ENCODE peak calls at places on chromosome 11, in nine cellular contexts. One of them, this sample, is unnamed.

GRCh38 chr11:19311306-19312030 is 70.7 kb upstream of the E2F8 start:
- DNase-seq in mammary epithelial cell: peak
- DNase-seq in left ventricle myocardium inferior: peak
- DNase-seq in endothelial cell of umbilical vein: peak
- DNase-seq in A549: peak
- DNase-seq in spleen: no peak
- DNase-seq in heart left ventricle: peak
- DNase-seq in BJ: no peak
- DNase-seq in GM23338: peak
- DNase-seq in this sample: peak

GRCh38 chr11:65853249-65853979 is 4.6 kb downstream of the CFL1 start:
- DNase-seq in heart left ventricle: no peak
- DNase-seq in A549: no peak
- DNase-seq in mammary epithelial cell: no peak
- DNase-seq in spleen: no peak
- DNase-seq in endothelial cell of umbilical vein: no peak
- DNase-seq in BJ: no peak
- DNase-seq in GM23338: peak
- DNase-seq in left ventricle myocardium inferior: no peak
- DNase-seq in this sample: no peak

GRCh38 chr11:10459029-10459970 is 4.2 kb downstream of the AMPD3 start:
- DNase-seq in spleen: no peak
- DNase-seq in left ventricle myocardium inferior: no peak
- DNase-seq in mammary epithelial cell: no peak
- DNase-seq in endothelial cell of umbilical vein: no peak
- DNase-seq in BJ: no peak
- DNase-seq in GM23338: no peak
- DNase-seq in A549: no peak
- DNase-seq in heart left ventricle: no peak
- DNase-seq in this sample: no peak

GRCh38 chr11:77617892-77618291 is 19.7 kb downstream of the CLNS1A start:
- DNase-seq in spleen: no peak
- DNase-seq in A549: no peak
- DNase-seq in heart left ventricle: no peak
- DNase-seq in BJ: no peak
- DNase-seq in GM23338: no peak
- DNase-seq in endothelial cell of umbilical vein: no peak
- DNase-seq in left ventricle myocardium inferior: no peak
- DNase-seq in mammary epithelial cell: no peak
- DNase-seq in this sample: no peak

GRCh38 chr11:13284776-13285588 is 7.4 kb downstream of the BMAL1 start:
- DNase-seq in mammary epithelial cell: no peak
- DNase-seq in spleen: no peak
- DNase-seq in heart left ventricle: no peak
- DNase-seq in A549: no peak
- DNase-seq in BJ: no peak
- DNase-seq in left ventricle myocardium inferior: no peak
- DNase-seq in GM23338: no peak
- DNase-seq in endothelial cell of umbilical vein: no peak
- DNase-seq in this sample: no peak

GRCh38 chr11:130778026-130778425 is 138.3 kb downstream of the SNX19 start:
- DNase-seq in A549: no peak
- DNase-seq in endothelial cell of umbilical vein: no peak
- DNase-seq in BJ: no peak
- DNase-seq in GM23338: no peak
- DNase-seq in mammary epithelial cell: no peak
- DNase-seq in left ventricle myocardium inferior: no peak
- DNase-seq in spleen: no peak
- DNase-seq in heart left ventricle: no peak
- DNase-seq in this sample: no peak

GRCh38 chr11:77590194-77590591 is 440 bp downstream of the AQP11 start:
- DNase-seq in GM23338: peak
- DNase-seq in mammary epithelial cell: no peak
- DNase-seq in endothelial cell of umbilical vein: no peak
- DNase-seq in spleen: no peak
- DNase-seq in A549: peak
- DNase-seq in BJ: no peak
- DNase-seq in left ventricle myocardium inferior: peak
- DNase-seq in heart left ventricle: peak
- DNase-seq in this sample: peak

GRCh38 chr11:114167355-114168085 is 108.0 kb downstream of the ZBTB16 start:
- DNase-seq in A549: no peak
- DNase-seq in left ventricle myocardium inferior: no peak
- DNase-seq in BJ: no peak
- DNase-seq in mammary epithelial cell: no peak
- DNase-seq in heart left ventricle: no peak
- DNase-seq in spleen: no peak
- DNase-seq in GM23338: no peak
- DNase-seq in endothelial cell of umbilical vein: no peak
- DNase-seq in this sample: no peak

GRCh38 chr11:129248618-129249017 is 56.5 kb upstream of the ARHGAP32 start:
- DNase-seq in left ventricle myocardium inferior: no peak
- DNase-seq in GM23338: no peak
- DNase-seq in heart left ventricle: no peak
- DNase-seq in endothelial cell of umbilical vein: peak
- DNase-seq in A549: peak
- DNase-seq in mammary epithelial cell: peak
- DNase-seq in BJ: peak
- DNase-seq in spleen: no peak
- DNase-seq in this sample: no peak

GRCh38 chr11:114273071-114273470 is 23.1 kb upstream of the NNMT start:
- DNase-seq in left ventricle myocardium inferior: no peak
- DNase-seq in mammary epithelial cell: no peak
- DNase-seq in endothelial cell of umbilical vein: no peak
- DNase-seq in BJ: no peak
- DNase-seq in A549: no peak
- DNase-seq in GM23338: no peak
- DNase-seq in heart left ventricle: no peak
- DNase-seq in spleen: no peak
- DNase-seq in this sample: no peak

GRCh38 chr11:2884424-2884815 is 1.2 kb downstream of the CDKN1C start:
- DNase-seq in endothelial cell of umbilical vein: peak
- DNase-seq in spleen: peak
- DNase-seq in GM23338: no peak
- DNase-seq in BJ: no peak
- DNase-seq in left ventricle myocardium inferior: peak
- DNase-seq in A549: no peak
- DNase-seq in heart left ventricle: peak
- DNase-seq in mammary epithelial cell: no peak
- DNase-seq in this sample: no peak

GRCh38 chr11:94938399-94939055 is 34.8 kb downstream of the CWC15 start:
- DNase-seq in left ventricle myocardium inferior: peak
- DNase-seq in mammary epithelial cell: no peak
- DNase-seq in heart left ventricle: peak
- DNase-seq in A549: no peak
- DNase-seq in endothelial cell of umbilical vein: peak
- DNase-seq in spleen: no peak
- DNase-seq in GM23338: no peak
- DNase-seq in BJ: peak
- DNase-seq in this sample: peak

GRCh38 chr11:110297726-110298297 is 1.4 kb upstream of the RDX start:
- DNase-seq in heart left ventricle: no peak
- DNase-seq in mammary epithelial cell: peak
- DNase-seq in GM23338: peak
- DNase-seq in BJ: no peak
- DNase-seq in A549: peak
- DNase-seq in endothelial cell of umbilical vein: no peak
- DNase-seq in left ventricle myocardium inferior: no peak
- DNase-seq in spleen: no peak
- DNase-seq in this sample: no peak

DNA sequence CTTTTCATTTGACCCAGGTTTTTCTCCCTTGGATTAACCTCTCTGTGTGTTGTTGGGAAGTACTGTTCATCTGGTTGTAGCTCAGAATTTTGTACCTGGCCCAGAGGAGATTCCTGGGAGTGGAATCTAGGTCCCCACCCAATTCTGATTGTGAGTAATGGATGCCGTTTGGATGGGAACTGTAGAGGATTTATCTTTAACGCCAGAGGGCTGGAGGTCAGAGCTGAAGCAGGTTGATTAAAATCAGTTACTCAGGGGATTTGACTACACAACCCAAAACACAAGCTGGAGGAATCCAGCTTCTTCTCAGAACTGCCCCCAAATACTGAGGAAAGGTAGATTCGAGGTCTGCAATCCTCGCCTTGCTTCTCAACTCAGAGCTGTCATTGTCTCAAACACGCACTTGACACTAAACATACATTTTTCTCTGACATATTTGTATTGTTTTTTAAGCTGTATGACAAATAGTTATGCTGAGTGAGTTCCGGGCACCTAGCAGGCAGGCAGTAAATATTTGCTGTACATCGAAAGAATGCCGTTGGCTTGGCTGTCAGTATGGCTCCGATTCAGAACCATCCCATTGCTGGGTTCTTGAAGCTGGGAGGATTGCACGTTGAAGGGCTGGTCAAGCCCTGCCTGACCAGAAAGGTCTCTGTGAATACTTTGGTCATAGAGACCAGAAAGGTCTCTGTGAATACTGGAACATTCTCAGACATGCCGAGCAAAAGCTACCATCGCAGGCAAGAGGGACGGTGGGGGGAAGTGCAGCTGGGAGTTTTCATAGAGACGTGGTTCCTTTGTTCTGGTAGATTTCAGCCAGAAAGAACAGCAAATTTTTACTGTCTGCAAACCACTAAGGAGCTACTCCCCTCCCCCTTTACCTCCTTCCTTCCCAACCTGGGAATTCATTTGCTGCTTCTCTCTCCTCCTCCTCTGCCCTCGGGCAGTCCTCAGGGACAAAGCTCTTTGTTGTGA is 202.0 kb upstream of the SORL1-AS1 start:
- DNase-seq in GM23338: no peak
- DNase-seq in A549: no peak
- DNase-seq in spleen: no peak
- DNase-seq in BJ: no peak
- DNase-seq in heart left ventricle: no peak
- DNase-seq in mammary epithelial cell: no peak
- DNase-seq in left ventricle myocardium inferior: no peak
- DNase-seq in endothelial cell of umbilical vein: no peak
- DNase-seq in this sample: no peak
- TF ChIP-seq CTCF in GM23338: no peak
- TF ChIP-seq CTCF in A549: no peak
- TF ChIP-seq CTCF in spleen: no peak
- TF ChIP-seq CTCF in BJ: no peak
- TF ChIP-seq CTCF in heart left ventricle: no peak
- TF ChIP-seq CTCF in mammary epithelial cell: no peak
- TF ChIP-seq CTCF in left ventricle myocardium inferior: no peak
- TF ChIP-seq CTCF in endothelial cell of umbilical vein: no peak
- TF ChIP-seq CTCF in this sample: no peak

GRCh38 chr11:4769838-4770237 is at the start of gene OR51F1:
- DNase-seq in left ventricle myocardium inferior: no peak
- DNase-seq in mammary epithelial cell: no peak
- DNase-seq in GM23338: no peak
- DNase-seq in BJ: no peak
- DNase-seq in A549: no peak
- DNase-seq in spleen: no peak
- DNase-seq in endothelial cell of umbilical vein: no peak
- DNase-seq in heart left ventricle: no peak
- DNase-seq in this sample: no peak
- H3K4me3 ChIP-seq in left ventricle myocardium inferior: no peak
- H3K4me3 ChIP-seq in mammary epithelial cell: no peak
- H3K4me3 ChIP-seq in GM23338: no peak
- H3K4me3 ChIP-seq in BJ: no peak
- H3K4me3 ChIP-seq in A549: no peak
- H3K4me3 ChIP-seq in spleen: no peak
- H3K4me3 ChIP-seq in endothelial cell of umbilical vein: no peak
- H3K4me3 ChIP-seq in heart left ventricle: no peak
- H3K4me3 ChIP-seq in this sample: no peak

GRCh38 chr11:12056112-12056511 is 47.7 kb upstream of the DKK3 start:
- DNase-seq in spleen: no peak
- DNase-seq in mammary epithelial cell: no peak
- DNase-seq in GM23338: no peak
- DNase-seq in left ventricle myocardium inferior: no peak
- DNase-seq in BJ: no peak
- DNase-seq in endothelial cell of umbilical vein: no peak
- DNase-seq in A549: no peak
- DNase-seq in heart left ventricle: no peak
- DNase-seq in this sample: no peak
- TF ChIP-seq CTCF in spleen: no peak
- TF ChIP-seq CTCF in mammary epithelial cell: no peak
- TF ChIP-seq CTCF in GM23338: no peak
- TF ChIP-seq CTCF in left ventricle myocardium inferior: no peak
- TF ChIP-seq CTCF in BJ: no peak
- TF ChIP-seq CTCF in endothelial cell of umbilical vein: no peak
- TF ChIP-seq CTCF in A549: peak
- TF ChIP-seq CTCF in heart left ventricle: no peak
- TF ChIP-seq CTCF in this sample: no peak

DNA sequence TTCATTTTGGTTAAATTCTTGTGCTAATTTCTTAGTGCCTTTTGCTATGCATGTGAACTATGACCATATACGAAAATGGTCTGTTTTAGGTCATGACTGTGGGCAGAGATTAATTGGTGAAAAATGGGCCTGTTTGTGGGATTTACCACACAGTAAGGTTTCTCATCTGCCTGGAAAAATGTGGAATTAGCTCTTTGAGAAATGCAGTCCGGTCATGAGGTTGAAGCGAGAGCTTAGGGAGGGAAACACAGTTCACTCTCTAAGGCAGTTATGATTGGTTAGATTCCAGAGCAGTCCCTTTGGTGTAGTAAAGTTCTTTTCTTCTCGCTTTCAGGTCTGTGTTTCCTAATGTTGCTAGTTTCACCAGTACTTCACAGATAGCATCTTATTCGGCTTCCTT is 1.2 kb upstream of the PDE3B start:
- DNase-seq in left ventricle myocardium inferior: no peak
- DNase-seq in mammary epithelial cell: no peak
- DNase-seq in spleen: no peak
- DNase-seq in BJ: no peak
- DNase-seq in endothelial cell of umbilical vein: no peak
- DNase-seq in GM23338: no peak
- DNase-seq in heart left ventricle: no peak
- DNase-seq in A549: no peak
- DNase-seq in this sample: no peak
- H3K4me3 ChIP-seq in left ventricle myocardium inferior: peak
- H3K4me3 ChIP-seq in mammary epithelial cell: no peak
- H3K4me3 ChIP-seq in spleen: no peak
- H3K4me3 ChIP-seq in BJ: no peak
- H3K4me3 ChIP-seq in endothelial cell of umbilical vein: no peak
- H3K4me3 ChIP-seq in GM23338: peak
- H3K4me3 ChIP-seq in heart left ventricle: no peak
- H3K4me3 ChIP-seq in A549: no peak
- H3K4me3 ChIP-seq in this sample: no peak

GRCh38 chr11:125460275-125460674 is 35.8 kb downstream of the FEZ1 start:
- DNase-seq in mammary epithelial cell: no peak
- DNase-seq in endothelial cell of umbilical vein: no peak
- DNase-seq in heart left ventricle: no peak
- DNase-seq in A549: no peak
- DNase-seq in left ventricle myocardium inferior: no peak
- DNase-seq in spleen: no peak
- DNase-seq in BJ: no peak
- DNase-seq in GM23338: no peak
- DNase-seq in this sample: no peak
- TF ChIP-seq CTCF in mammary epithelial cell: no peak
- TF ChIP-seq CTCF in endothelial cell of umbilical vein: no peak
- TF ChIP-seq CTCF in heart left ventricle: no peak
- TF ChIP-seq CTCF in A549: no peak
- TF ChIP-seq CTCF in left ventricle myocardium inferior: no peak
- TF ChIP-seq CTCF in spleen: no peak
- TF ChIP-seq CTCF in BJ: no peak
- TF ChIP-seq CTCF in GM23338: no peak
- TF ChIP-seq CTCF in this sample: no peak

GRCh38 chr11:22875869-22876473 is 15.7 kb upstream of the CCDC179 start:
- DNase-seq in spleen: no peak
- DNase-seq in mammary epithelial cell: peak
- DNase-seq in GM23338: peak
- DNase-seq in left ventricle myocardium inferior: no peak
- DNase-seq in BJ: peak
- DNase-seq in heart left ventricle: no peak
- DNase-seq in A549: peak
- DNase-seq in endothelial cell of umbilical vein: peak
- DNase-seq in this sample: peak
- H3K4me3 ChIP-seq in spleen: no peak
- H3K4me3 ChIP-seq in mammary epithelial cell: no peak
- H3K4me3 ChIP-seq in GM23338: no peak
- H3K4me3 ChIP-seq in left ventricle myocardium inferior: no peak
- H3K4me3 ChIP-seq in BJ: no peak
- H3K4me3 ChIP-seq in heart left ventricle: no peak
- H3K4me3 ChIP-seq in A549: no peak
- H3K4me3 ChIP-seq in endothelial cell of umbilical vein: no peak
- H3K4me3 ChIP-seq in this sample: no peak

This sample was measured in astrocyte of the cerebellum.